ENCODE peak calls at places on chromosomes 1 and 21, in ten cellular contexts. One of them, this sample, is unnamed.

GRCh38 chr21:19244502-19245187 is 841.1 kb upstream of the TMPRSS15 start:
- DNase-seq in type B pancreatic cell: no peak
- DNase-seq in heart left ventricle: no peak
- DNase-seq in choroid plexus epithelial cell: no peak
- DNase-seq in BJ: no peak
- DNase-seq in IMR-90: no peak
- DNase-seq in psoas muscle: peak; percentile 36
- DNase-seq in astrocyte of the spinal cord: no peak
- DNase-seq in GM13977: no peak
- DNase-seq in fibroblast of mammary gland: no peak
- DNase-seq in this sample: no peak

GRCh38 chr1:2591581-2592261 is 5.1 kb downstream of the PRXL2B start:
- DNase-seq in type B pancreatic cell: no peak
- DNase-seq in heart left ventricle: no peak
- DNase-seq in choroid plexus epithelial cell: no peak
- DNase-seq in BJ: no peak
- DNase-seq in IMR-90: no peak
- DNase-seq in psoas muscle: peak; percentile 49
- DNase-seq in astrocyte of the spinal cord: no peak
- DNase-seq in GM13977: no peak
- DNase-seq in fibroblast of mammary gland: no peak
- DNase-seq in this sample: no peak

GRCh38 chr1:205565799-205566198 is 61.3 kb downstream of the CDK18 start:
- DNase-seq in type B pancreatic cell: peak; percentile 6
- DNase-seq in heart left ventricle: no peak
- DNase-seq in choroid plexus epithelial cell: no peak
- DNase-seq in BJ: no peak
- DNase-seq in IMR-90: no peak
- DNase-seq in psoas muscle: no peak
- DNase-seq in astrocyte of the spinal cord: no peak
- DNase-seq in GM13977: no peak
- DNase-seq in fibroblast of mammary gland: no peak
- DNase-seq in this sample: no peak

GRCh38 chr1:26349196-26349885 is 4.6 kb downstream of the CRYBG2 start:
- DNase-seq in type B pancreatic cell: no peak
- DNase-seq in heart left ventricle: no peak
- DNase-seq in choroid plexus epithelial cell: peak; percentile 52
- DNase-seq in BJ: peak; percentile 34
- DNase-seq in IMR-90: peak; percentile 81
- DNase-seq in psoas muscle: no peak
- DNase-seq in astrocyte of the spinal cord: peak; percentile 50
- DNase-seq in GM13977: no peak
- DNase-seq in fibroblast of mammary gland: peak; percentile 79
- DNase-seq in this sample: no peak

GRCh38 chr1:1001631-1002300 is 1.9 kb upstream of the HES4 start:
- DNase-seq in type B pancreatic cell: peak; percentile 88
- DNase-seq in heart left ventricle: peak; percentile 80
- DNase-seq in choroid plexus epithelial cell: no peak
- DNase-seq in BJ: no peak
- DNase-seq in IMR-90: peak; percentile 51
- DNase-seq in psoas muscle: peak; percentile 88
- DNase-seq in astrocyte of the spinal cord: peak; percentile 46
- DNase-seq in GM13977: peak; percentile 94
- DNase-seq in fibroblast of mammary gland: peak; percentile 33
- DNase-seq in this sample: peak; percentile 76

GRCh38 chr21:46555225-46555617 is 49.7 kb downstream of the S100B start:
- DNase-seq in type B pancreatic cell: no peak
- DNase-seq in heart left ventricle: no peak
- DNase-seq in choroid plexus epithelial cell: no peak
- DNase-seq in BJ: no peak
- DNase-seq in IMR-90: no peak
- DNase-seq in psoas muscle: no peak
- DNase-seq in astrocyte of the spinal cord: no peak
- DNase-seq in GM13977: no peak
- DNase-seq in fibroblast of mammary gland: no peak
- DNase-seq in this sample: no peak

GRCh38 chr1:15825800-15826199 is 18.4 kb upstream of the UQCRHL start:
- DNase-seq in type B pancreatic cell: no peak
- DNase-seq in heart left ventricle: no peak
- DNase-seq in choroid plexus epithelial cell: peak; percentile 41
- DNase-seq in BJ: no peak
- DNase-seq in IMR-90: peak; percentile 55
- DNase-seq in psoas muscle: no peak
- DNase-seq in astrocyte of the spinal cord: no peak
- DNase-seq in GM13977: no peak
- DNase-seq in fibroblast of mammary gland: no peak
- DNase-seq in this sample: no peak

GRCh38 chr1:116166655-116167054 is 55.5 kb downstream of the MAB21L3 start:
- DNase-seq in type B pancreatic cell: no peak
- DNase-seq in heart left ventricle: no peak
- DNase-seq in choroid plexus epithelial cell: no peak
- DNase-seq in BJ: no peak
- DNase-seq in IMR-90: no peak
- DNase-seq in psoas muscle: no peak
- DNase-seq in astrocyte of the spinal cord: no peak
- DNase-seq in GM13977: no peak
- DNase-seq in fibroblast of mammary gland: no peak
- DNase-seq in this sample: no peak

GRCh38 chr1:77146270-77146669 is 73.0 kb downstream of the PIGK start:
- DNase-seq in type B pancreatic cell: no peak
- DNase-seq in heart left ventricle: no peak
- DNase-seq in choroid plexus epithelial cell: no peak
- DNase-seq in BJ: no peak
- DNase-seq in IMR-90: no peak
- DNase-seq in psoas muscle: no peak
- DNase-seq in astrocyte of the spinal cord: no peak
- DNase-seq in GM13977: no peak
- DNase-seq in fibroblast of mammary gland: no peak
- DNase-seq in this sample: no peak

GRCh38 chr1:17244826-17245740 is 3.8 kb upstream of the PADI3 start:
- DNase-seq in type B pancreatic cell: no peak
- DNase-seq in heart left ventricle: no peak
- DNase-seq in choroid plexus epithelial cell: no peak
- DNase-seq in BJ: no peak
- DNase-seq in IMR-90: no peak
- DNase-seq in psoas muscle: peak; percentile 24
- DNase-seq in astrocyte of the spinal cord: no peak
- DNase-seq in GM13977: no peak
- DNase-seq in fibroblast of mammary gland: no peak
- DNase-seq in this sample: no peak

GRCh38 chr21:18608226-18608625 is 204.6 kb upstream of the TMPRSS15 start:
- DNase-seq in type B pancreatic cell: no peak
- DNase-seq in heart left ventricle: no peak
- DNase-seq in choroid plexus epithelial cell: no peak
- DNase-seq in BJ: no peak
- DNase-seq in IMR-90: no peak
- DNase-seq in psoas muscle: no peak
- DNase-seq in astrocyte of the spinal cord: no peak
- DNase-seq in GM13977: no peak
- DNase-seq in fibroblast of mammary gland: no peak
- DNase-seq in this sample: no peak

GRCh38 chr1:10473145-10473765 is 926 bp upstream of the DFFA start:
- DNase-seq in type B pancreatic cell: no peak
- DNase-seq in heart left ventricle: peak; percentile 7
- DNase-seq in choroid plexus epithelial cell: no peak
- DNase-seq in BJ: no peak
- DNase-seq in IMR-90: no peak
- DNase-seq in psoas muscle: no peak
- DNase-seq in astrocyte of the spinal cord: no peak
- DNase-seq in GM13977: no peak
- DNase-seq in fibroblast of mammary gland: no peak
- DNase-seq in this sample: no peak
- TF ChIP-seq CTCF in type B pancreatic cell: no peak
- TF ChIP-seq CTCF in heart left ventricle: no peak
- TF ChIP-seq CTCF in choroid plexus epithelial cell: no peak
- TF ChIP-seq CTCF in BJ: no peak
- TF ChIP-seq CTCF in IMR-90: no peak
- TF ChIP-seq CTCF in psoas muscle: no peak
- TF ChIP-seq CTCF in astrocyte of the spinal cord: no peak
- TF ChIP-seq CTCF in GM13977: no peak
- TF ChIP-seq CTCF in fibroblast of mammary gland: no peak
- TF ChIP-seq CTCF in this sample: no peak

GRCh38 chr1:219801433-219801832 is 126.9 kb downstream of the SLC30A10 start:
- DNase-seq in type B pancreatic cell: no peak
- DNase-seq in heart left ventricle: no peak
- DNase-seq in choroid plexus epithelial cell: no peak
- DNase-seq in BJ: no peak
- DNase-seq in IMR-90: no peak
- DNase-seq in psoas muscle: no peak
- DNase-seq in astrocyte of the spinal cord: no peak
- DNase-seq in GM13977: no peak
- DNase-seq in fibroblast of mammary gland: no peak
- DNase-seq in this sample: no peak

GRCh38 chr1:219806020-219806419 is 122.3 kb downstream of the SLC30A10 start:
- DNase-seq in type B pancreatic cell: no peak
- DNase-seq in heart left ventricle: no peak
- DNase-seq in choroid plexus epithelial cell: no peak
- DNase-seq in BJ: no peak
- DNase-seq in IMR-90: no peak
- DNase-seq in psoas muscle: no peak
- DNase-seq in astrocyte of the spinal cord: no peak
- DNase-seq in GM13977: peak; percentile 9
- DNase-seq in fibroblast of mammary gland: no peak
- DNase-seq in this sample: no peak

GRCh38 chr1:219806642-219807041 is 121.7 kb downstream of the SLC30A10 start:
- DNase-seq in type B pancreatic cell: no peak
- DNase-seq in heart left ventricle: no peak
- DNase-seq in choroid plexus epithelial cell: no peak
- DNase-seq in BJ: no peak
- DNase-seq in IMR-90: no peak
- DNase-seq in psoas muscle: no peak
- DNase-seq in astrocyte of the spinal cord: peak; percentile 68
- DNase-seq in GM13977: no peak
- DNase-seq in fibroblast of mammary gland: peak; percentile 37
- DNase-seq in this sample: no peak

GRCh38 chr1:219808790-219809189 is 119.6 kb downstream of the SLC30A10 start:
- DNase-seq in type B pancreatic cell: no peak
- DNase-seq in heart left ventricle: no peak
- DNase-seq in choroid plexus epithelial cell: no peak
- DNase-seq in BJ: no peak
- DNase-seq in IMR-90: no peak
- DNase-seq in psoas muscle: no peak
- DNase-seq in astrocyte of the spinal cord: no peak
- DNase-seq in GM13977: no peak
- DNase-seq in fibroblast of mammary gland: no peak
- DNase-seq in this sample: no peak

DNA sequence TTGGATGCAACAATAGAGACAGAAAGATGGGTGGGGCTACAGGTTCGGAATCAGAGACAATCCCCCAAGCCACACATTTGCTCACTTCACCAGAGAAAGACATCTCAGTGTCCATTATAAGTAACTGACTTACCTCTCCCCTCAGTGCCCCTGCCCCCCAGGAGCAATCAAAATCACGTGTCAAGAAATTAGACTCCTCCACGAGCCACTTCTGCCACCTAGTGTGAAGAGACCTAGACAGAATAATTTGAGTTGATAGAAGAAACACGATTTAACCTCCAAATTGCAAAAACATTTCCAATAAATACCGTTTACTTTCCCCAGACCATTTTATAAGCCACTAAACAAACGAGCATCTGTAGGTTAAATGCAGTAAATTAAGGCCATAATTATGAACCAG is 123.2 kb downstream of the SLC30A10 start:
- DNase-seq in type B pancreatic cell: no peak
- DNase-seq in heart left ventricle: no peak
- DNase-seq in choroid plexus epithelial cell: peak; percentile 67
- DNase-seq in BJ: no peak
- DNase-seq in IMR-90: no peak
- DNase-seq in psoas muscle: no peak
- DNase-seq in astrocyte of the spinal cord: peak; percentile 38
- DNase-seq in GM13977: no peak
- DNase-seq in fibroblast of mammary gland: no peak
- DNase-seq in this sample: no peak
- TF ChIP-seq CTCF in type B pancreatic cell: peak; percentile 26
- TF ChIP-seq CTCF in heart left ventricle: peak; percentile 24
- TF ChIP-seq CTCF in choroid plexus epithelial cell: peak; percentile 66
- TF ChIP-seq CTCF in BJ: no peak
- TF ChIP-seq CTCF in IMR-90: no peak
- TF ChIP-seq CTCF in psoas muscle: no peak
- TF ChIP-seq CTCF in astrocyte of the spinal cord: peak; percentile 18
- TF ChIP-seq CTCF in GM13977: peak; percentile 10
- TF ChIP-seq CTCF in fibroblast of mammary gland: peak; percentile 8
- TF ChIP-seq CTCF in this sample: no peak

GRCh38 chr1:22731924-22732522 is 21.4 kb downstream of the EPHB2 start:
- DNase-seq in type B pancreatic cell: no peak
- DNase-seq in heart left ventricle: no peak
- DNase-seq in choroid plexus epithelial cell: peak; percentile 49
- DNase-seq in BJ: no peak
- DNase-seq in IMR-90: peak; percentile 14
- DNase-seq in psoas muscle: no peak
- DNase-seq in astrocyte of the spinal cord: no peak
- DNase-seq in GM13977: no peak
- DNase-seq in fibroblast of mammary gland: peak; percentile 56
- DNase-seq in this sample: no peak
- TF ChIP-seq CTCF in type B pancreatic cell: peak; percentile 39
- TF ChIP-seq CTCF in heart left ventricle: peak; percentile 22
- TF ChIP-seq CTCF in choroid plexus epithelial cell: peak; percentile 72
- TF ChIP-seq CTCF in BJ: peak; percentile 47
- TF ChIP-seq CTCF in IMR-90: peak; percentile 44
- TF ChIP-seq CTCF in psoas muscle: no peak
- TF ChIP-seq CTCF in astrocyte of the spinal cord: peak; percentile 32
- TF ChIP-seq CTCF in GM13977: no peak
- TF ChIP-seq CTCF in fibroblast of mammary gland: peak; percentile 67
- TF ChIP-seq CTCF in this sample: no peak

GRCh38 chr1:157773723-157774350 is 3.1 kb downstream of the FCRL2 start:
- DNase-seq in type B pancreatic cell: no peak
- DNase-seq in heart left ventricle: no peak
- DNase-seq in choroid plexus epithelial cell: no peak
- DNase-seq in BJ: no peak
- DNase-seq in IMR-90: no peak
- DNase-seq in psoas muscle: no peak
- DNase-seq in astrocyte of the spinal cord: no peak
- DNase-seq in GM13977: peak; percentile 40
- DNase-seq in fibroblast of mammary gland: no peak
- DNase-seq in this sample: no peak

GRCh38 chr1:157766792-157767191 is 10.1 kb downstream of the FCRL2 start:
- DNase-seq in type B pancreatic cell: no peak
- DNase-seq in heart left ventricle: no peak
- DNase-seq in choroid plexus epithelial cell: no peak
- DNase-seq in BJ: no peak
- DNase-seq in IMR-90: no peak
- DNase-seq in psoas muscle: no peak
- DNase-seq in astrocyte of the spinal cord: no peak
- DNase-seq in GM13977: no peak
- DNase-seq in fibroblast of mammary gland: no peak
- DNase-seq in this sample: no peak

GRCh38 chr1:157774412-157774811 is 2.5 kb downstream of the FCRL2 start:
- DNase-seq in type B pancreatic cell: no peak
- DNase-seq in heart left ventricle: no peak
- DNase-seq in choroid plexus epithelial cell: no peak
- DNase-seq in BJ: no peak
- DNase-seq in IMR-90: no peak
- DNase-seq in psoas muscle: no peak
- DNase-seq in astrocyte of the spinal cord: no peak
- DNase-seq in GM13977: no peak
- DNase-seq in fibroblast of mammary gland: no peak
- DNase-seq in this sample: no peak

GRCh38 chr1:157771666-157772425 is 5.1 kb downstream of the FCRL2 start:
- DNase-seq in type B pancreatic cell: no peak
- DNase-seq in heart left ventricle: no peak
- DNase-seq in choroid plexus epithelial cell: no peak
- DNase-seq in BJ: no peak
- DNase-seq in IMR-90: no peak
- DNase-seq in psoas muscle: no peak
- DNase-seq in astrocyte of the spinal cord: no peak
- DNase-seq in GM13977: no peak
- DNase-seq in fibroblast of mammary gland: no peak
- DNase-seq in this sample: no peak

GRCh38 chr1:157770442-157771043 is 6.4 kb downstream of the FCRL2 start:
- DNase-seq in type B pancreatic cell: no peak
- DNase-seq in heart left ventricle: no peak
- DNase-seq in choroid plexus epithelial cell: no peak
- DNase-seq in BJ: no peak
- DNase-seq in IMR-90: peak; percentile 1
- DNase-seq in psoas muscle: no peak
- DNase-seq in astrocyte of the spinal cord: no peak
- DNase-seq in GM13977: no peak
- DNase-seq in fibroblast of mammary gland: peak; percentile 2
- DNase-seq in this sample: no peak
- TF ChIP-seq CTCF in type B pancreatic cell: peak; percentile 56
- TF ChIP-seq CTCF in heart left ventricle: no peak
- TF ChIP-seq CTCF in choroid plexus epithelial cell: peak; percentile 16
- TF ChIP-seq CTCF in BJ: peak; percentile 32
- TF ChIP-seq CTCF in IMR-90: peak; percentile 31
- TF ChIP-seq CTCF in psoas muscle: no peak
- TF ChIP-seq CTCF in astrocyte of the spinal cord: peak; percentile 18
- TF ChIP-seq CTCF in GM13977: peak; percentile 52
- TF ChIP-seq CTCF in fibroblast of mammary gland: peak; percentile 18
- TF ChIP-seq CTCF in this sample: no peak

This sample was measured in activated CD8-positive, alpha-beta T cell treated with anti-CD3 and anti-CD28 coated beads for 36 hours.